ENCODE peak calls at places on chromosome 12, in ten cellular contexts. U, N, L, V, Y, F, C, I, Q and E are unnamed samples.

GRCh38 chr12:123897221-123897620 is 75.4 kb downstream of the CCDC92 start:
- DNase-seq in F (no peak), Q (no peak), Y (peak; percentile 23), I (no peak), N (peak; percentile 67), V (peak; percentile 55), L (no peak), C (no peak), U (no peak), E (no peak)

GRCh38 chr12:92488735-92489134 is 214.1 kb upstream of the PLEKHG7 start:
- DNase-seq in N (no peak), U (no peak), Q (no peak), V (no peak), L (no peak), C (no peak), Y (no peak), F (no peak), I (no peak), E (no peak)

GRCh38 chr12:96878704-96879103 is 28.4 kb upstream of the NEDD1 start:
- DNase-seq in F (no peak), N (peak; percentile 26), U (no peak), V (peak; percentile 34), L (no peak), Q (no peak), C (no peak), I (no peak), Y (no peak), E (no peak)

GRCh38 chr12:76236640-76237039 is 111.6 kb downstream of the BBS10 start:
- DNase-seq in L (no peak), V (no peak), I (no peak), F (no peak), N (peak; percentile 97), Y (peak; percentile 73), Q (no peak), C (no peak), U (no peak), E (peak; percentile 87)

GRCh38 chr12:2845280-2845679 is 10.4 kb upstream of the NRIP2 start:
- DNase-seq in Q (peak; percentile 37), Y (no peak), F (peak; percentile 58), C (no peak), U (no peak), V (no peak), N (no peak), L (no peak), I (no peak), E (no peak)

GRCh38 chr12:93169536-93169935 is 208.2 kb upstream of the NUDT4 start:
- DNase-seq in C (no peak), L (no peak), Q (no peak), N (no peak), I (no peak), V (no peak), U (no peak), Y (no peak), F (no peak), E (no peak)

GRCh38 chr12:94940771-94941170 is 62.7 kb downstream of the NDUFA12 start:
- DNase-seq in C (no peak), N (no peak), Y (no peak), V (no peak), U (no peak), Q (no peak), I (no peak), F (no peak), L (no peak), E (no peak)

GRCh38 chr12:2212971-2213869 is 160.4 kb downstream of the CACNA1C start:
- DNase-seq in Y (no peak), Q (peak; percentile 50), U (peak; percentile 20), V (no peak), I (no peak), L (no peak), N (no peak), F (no peak), C (no peak), E (no peak)

GRCh38 chr12:122886851-122887816 is 8.8 kb downstream of the VPS37B start:
- DNase-seq in Q (peak; percentile 52), V (no peak), F (no peak), N (peak; percentile 97), U (no peak), L (no peak), I (no peak), C (no peak), Y (peak; percentile 70), E (no peak)

GRCh38 chr12:121135320-121135719 is 2.6 kb downstream of the P2RX7 start:
- DNase-seq in I (no peak), C (no peak), U (no peak), Q (no peak), F (no peak), V (no peak), Y (no peak), N (no peak), L (no peak), E (no peak)

GRCh38 chr12:121133838-121134237 is 1.2 kb downstream of the P2RX7 start:
- DNase-seq in V (no peak), Y (no peak), I (no peak), U (no peak), C (no peak), L (no peak), N (no peak), Q (no peak), F (no peak), E (no peak)

GRCh38 chr12:121131941-121132341 is 735 bp upstream of the P2RX7 start:
- DNase-seq in L (no peak), Q (no peak), U (no peak), N (no peak), V (no peak), F (no peak), Y (no peak), C (no peak), I (no peak), E (no peak)

GRCh38 chr12:121130866-121131373 is 1.8 kb upstream of the P2RX7 start:
- DNase-seq in I (no peak), C (no peak), L (no peak), N (no peak), V (no peak), Y (no peak), U (no peak), Q (no peak), F (no peak), E (no peak)

DNA sequence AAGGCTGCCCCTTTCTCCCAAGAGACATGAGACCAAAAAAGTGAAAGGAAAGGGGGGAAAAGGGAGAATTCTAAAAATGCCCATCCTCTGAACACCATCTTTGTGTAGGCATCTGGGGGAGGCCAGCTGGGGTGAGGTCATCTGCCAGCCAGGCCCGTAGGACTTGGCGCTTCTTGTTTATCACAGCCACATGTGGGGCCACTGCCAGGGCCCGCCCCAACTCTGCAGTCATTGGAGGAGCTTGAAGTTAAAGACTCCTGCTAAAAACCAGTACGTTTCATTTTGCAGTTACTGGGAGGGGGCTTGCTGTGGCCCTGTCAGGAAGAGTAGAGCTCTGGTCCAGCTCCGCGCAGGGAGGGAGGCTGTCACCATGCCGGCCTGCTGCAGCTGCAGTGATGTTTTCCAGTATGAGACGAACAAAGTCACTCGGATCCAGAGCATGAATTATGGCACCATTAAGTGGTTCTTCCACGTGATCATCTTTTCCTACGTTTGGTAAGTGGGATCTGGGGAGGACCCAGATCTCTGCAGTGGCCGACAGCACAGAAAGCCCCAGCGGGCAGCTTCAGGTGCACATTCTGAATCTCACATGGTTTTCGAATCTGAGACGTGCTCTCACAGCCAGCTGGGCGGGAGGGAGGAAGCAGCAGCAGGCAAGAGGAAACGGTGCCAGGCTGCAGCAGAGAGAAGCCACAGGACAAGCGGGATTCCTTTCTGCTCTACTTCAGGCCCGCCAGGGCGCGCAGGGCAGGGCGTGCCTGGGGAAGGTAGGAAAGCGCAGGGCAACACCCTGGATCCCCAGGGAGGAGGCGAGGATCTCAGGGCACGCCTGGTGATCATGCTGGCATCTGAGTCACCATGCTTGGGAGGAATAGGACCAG is at the start of gene P2RX7:
- DNase-seq in L (peak; percentile 81), F (peak; percentile 80), U (no peak), Q (peak; percentile 48), C (no peak), N (peak; percentile 95), Y (peak; percentile 49), I (peak; percentile 67), V (no peak), E (peak; percentile 57)
- H3K27ac ChIP-seq in L (peak within 1 kb of the TSS; percentile 39), F (peak within 1 kb of the TSS; percentile 75), U (no peak within 1 kb of the TSS), Q (no peak within 1 kb of the TSS), C (peak within 1 kb of the TSS; percentile 64), N (peak within 1 kb of the TSS; percentile 42), Y (no peak within 1 kb of the TSS), I (peak within 1 kb of the TSS; percentile 30), V (no peak within 1 kb of the TSS), E (peak within 1 kb of the TSS; percentile 50)

GRCh38 chr12:45303955-45304354 is 88.1 kb downstream of the ANO6 start:
- DNase-seq in V (no peak), Y (no peak), Q (no peak), F (no peak), C (no peak), I (no peak), U (no peak), N (no peak), L (no peak), E (no peak)
- H3K27ac ChIP-seq in V (no peak overlapping the region), Y (no peak overlapping the region), Q (no peak overlapping the region), F (peak overlapping the region; percentile 23), C (peak overlapping the region; percentile 18), I (no peak overlapping the region), U (no peak overlapping the region), N (no peak overlapping the region), L (no peak overlapping the region), E (no peak overlapping the region)

GRCh38 chr12:119672194-119672593 is 4.3 kb downstream of the PRKAB1 start:
- DNase-seq in V (no peak), Y (no peak), N (no peak), I (no peak), L (peak; percentile 34), F (no peak), U (no peak), C (no peak), Q (no peak), E (no peak)
- H3K27ac ChIP-seq in V (no peak overlapping the region), Y (no peak overlapping the region), N (no peak overlapping the region), I (no peak overlapping the region), L (peak overlapping the region; percentile 93), F (no peak overlapping the region), U (no peak overlapping the region), C (peak overlapping the region; percentile 59), Q (no peak overlapping the region), E (no peak overlapping the region)

DNA sequence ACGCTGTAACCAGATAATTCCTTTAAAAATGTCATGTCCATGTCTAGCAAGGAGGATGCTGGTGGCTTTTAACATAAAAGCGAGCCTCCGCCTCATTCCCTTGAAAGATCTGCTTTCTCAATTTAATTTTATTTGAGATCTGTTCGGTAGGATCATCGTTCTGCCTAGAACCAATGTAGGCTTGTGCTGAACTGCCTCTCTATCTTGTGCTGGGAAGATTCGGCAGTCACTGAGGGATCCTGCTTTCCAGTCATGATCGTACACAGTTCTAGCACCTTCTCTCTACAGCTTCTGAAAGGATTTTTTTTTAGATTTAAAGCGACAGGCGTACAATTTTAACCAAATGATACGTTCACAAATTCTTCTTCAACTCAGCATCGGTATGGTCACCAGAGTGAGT is 54.3 kb downstream of the PEBP1 start:
- DNase-seq in Y (no peak), F (no peak), C (no peak), V (no peak), N (no peak), I (no peak), L (no peak), Q (peak; percentile 7), U (no peak), E (no peak)
- H3K27ac ChIP-seq in Y (no peak overlapping the region), F (peak overlapping the region; percentile 69), C (peak overlapping the region; percentile 40), V (peak overlapping the region; percentile 96), N (no peak overlapping the region), I (peak overlapping the region; percentile 89), L (peak overlapping the region; percentile 47), Q (no peak overlapping the region), U (peak overlapping the region; percentile 83), E (peak overlapping the region; percentile 22)